ENCODE peak calls at places on chromosomes 11 and 22, in six cellular contexts. One of them, this sample, is unnamed.

GRCh38 chr11:31414338-31414737 is 44.7 kb downstream of the DNAJC24 start:
- DNase-seq in renal cortical epithelial cell: no peak
- DNase-seq in tibial nerve: no peak
- DNase-seq in NCI-H1417: peak
- DNase-seq in stimulated activated CD4-positive, alpha-beta T cell treated with anti-CD3 and anti-CD28 coated beads, Interleukin-12 subunit alpha, Interleukin-12 subunit beta, amount 100 ng/mL, for 48 hours: no peak
- DNase-seq in non-pigmented ciliary epithelial cell: no peak
- DNase-seq in this sample: no peak

GRCh38 chr11:11263238-11264030 is 89.6 kb downstream of the CSNK2A3 start:
- DNase-seq in stimulated activated CD4-positive, alpha-beta T cell treated with anti-CD3 and anti-CD28 coated beads, Interleukin-12 subunit alpha, Interleukin-12 subunit beta, amount 100 ng/mL, for 48 hours: no peak
- DNase-seq in tibial nerve: no peak
- DNase-seq in non-pigmented ciliary epithelial cell: no peak
- DNase-seq in NCI-H1417: peak
- DNase-seq in renal cortical epithelial cell: peak
- DNase-seq in this sample: peak

GRCh38 chr11:45333506-45333971 is 47.4 kb upstream of the SYT13 start:
- DNase-seq in tibial nerve: no peak
- DNase-seq in non-pigmented ciliary epithelial cell: peak
- DNase-seq in stimulated activated CD4-positive, alpha-beta T cell treated with anti-CD3 and anti-CD28 coated beads, Interleukin-12 subunit alpha, Interleukin-12 subunit beta, amount 100 ng/mL, for 48 hours: no peak
- DNase-seq in NCI-H1417: peak
- DNase-seq in renal cortical epithelial cell: peak
- DNase-seq in this sample: peak

GRCh38 chr11:35682230-35683195 is 19.9 kb downstream of the TRIM44 start:
- DNase-seq in renal cortical epithelial cell: peak
- DNase-seq in NCI-H1417: peak
- DNase-seq in non-pigmented ciliary epithelial cell: no peak
- DNase-seq in tibial nerve: no peak
- DNase-seq in stimulated activated CD4-positive, alpha-beta T cell treated with anti-CD3 and anti-CD28 coated beads, Interleukin-12 subunit alpha, Interleukin-12 subunit beta, amount 100 ng/mL, for 48 hours: no peak
- DNase-seq in this sample: no peak

GRCh38 chr11:39365809-39366436 is 2093.5 kb downstream of the LRRC4C start:
- DNase-seq in tibial nerve: no peak
- DNase-seq in non-pigmented ciliary epithelial cell: peak
- DNase-seq in renal cortical epithelial cell: peak
- DNase-seq in stimulated activated CD4-positive, alpha-beta T cell treated with anti-CD3 and anti-CD28 coated beads, Interleukin-12 subunit alpha, Interleukin-12 subunit beta, amount 100 ng/mL, for 48 hours: no peak
- DNase-seq in NCI-H1417: peak
- DNase-seq in this sample: peak

GRCh38 chr11:73114835-73115220 is 27.3 kb downstream of the FCHSD2 start:
- DNase-seq in renal cortical epithelial cell: no peak
- DNase-seq in tibial nerve: no peak
- DNase-seq in non-pigmented ciliary epithelial cell: no peak
- DNase-seq in NCI-H1417: no peak
- DNase-seq in stimulated activated CD4-positive, alpha-beta T cell treated with anti-CD3 and anti-CD28 coated beads, Interleukin-12 subunit alpha, Interleukin-12 subunit beta, amount 100 ng/mL, for 48 hours: no peak
- DNase-seq in this sample: no peak

GRCh38 chr22:32413715-32414114 is 1.7 kb upstream of the RTCB start:
- DNase-seq in stimulated activated CD4-positive, alpha-beta T cell treated with anti-CD3 and anti-CD28 coated beads, Interleukin-12 subunit alpha, Interleukin-12 subunit beta, amount 100 ng/mL, for 48 hours: no peak
- DNase-seq in renal cortical epithelial cell: peak
- DNase-seq in tibial nerve: no peak
- DNase-seq in non-pigmented ciliary epithelial cell: no peak
- DNase-seq in NCI-H1417: peak
- DNase-seq in this sample: no peak

GRCh38 chr11:77547863-77548551 is 41.7 kb upstream of the AQP11 start:
- DNase-seq in NCI-H1417: peak
- DNase-seq in stimulated activated CD4-positive, alpha-beta T cell treated with anti-CD3 and anti-CD28 coated beads, Interleukin-12 subunit alpha, Interleukin-12 subunit beta, amount 100 ng/mL, for 48 hours: no peak
- DNase-seq in renal cortical epithelial cell: peak
- DNase-seq in non-pigmented ciliary epithelial cell: peak
- DNase-seq in tibial nerve: peak
- DNase-seq in this sample: peak

GRCh38 chr11:128135451-128135850 is 451.9 kb downstream of the ETS1 start:
- DNase-seq in non-pigmented ciliary epithelial cell: no peak
- DNase-seq in renal cortical epithelial cell: peak
- DNase-seq in tibial nerve: no peak
- DNase-seq in NCI-H1417: no peak
- DNase-seq in stimulated activated CD4-positive, alpha-beta T cell treated with anti-CD3 and anti-CD28 coated beads, Interleukin-12 subunit alpha, Interleukin-12 subunit beta, amount 100 ng/mL, for 48 hours: no peak
- DNase-seq in this sample: no peak

GRCh38 chr11:77080643-77081210 is 14.0 kb downstream of the CAPN5 start:
- DNase-seq in NCI-H1417: no peak
- DNase-seq in non-pigmented ciliary epithelial cell: no peak
- DNase-seq in tibial nerve: no peak
- DNase-seq in stimulated activated CD4-positive, alpha-beta T cell treated with anti-CD3 and anti-CD28 coated beads, Interleukin-12 subunit alpha, Interleukin-12 subunit beta, amount 100 ng/mL, for 48 hours: no peak
- DNase-seq in renal cortical epithelial cell: no peak
- DNase-seq in this sample: no peak

GRCh38 chr11:66497206-66497605 is 13.2 kb upstream of the BBS1 start:
- DNase-seq in renal cortical epithelial cell: no peak
- DNase-seq in NCI-H1417: no peak
- DNase-seq in non-pigmented ciliary epithelial cell: no peak
- DNase-seq in tibial nerve: no peak
- DNase-seq in stimulated activated CD4-positive, alpha-beta T cell treated with anti-CD3 and anti-CD28 coated beads, Interleukin-12 subunit alpha, Interleukin-12 subunit beta, amount 100 ng/mL, for 48 hours: no peak
- DNase-seq in this sample: no peak

GRCh38 chr11:131875611-131876010 is 505.2 kb downstream of the NTM start:
- DNase-seq in NCI-H1417: no peak
- DNase-seq in non-pigmented ciliary epithelial cell: no peak
- DNase-seq in tibial nerve: no peak
- DNase-seq in renal cortical epithelial cell: no peak
- DNase-seq in stimulated activated CD4-positive, alpha-beta T cell treated with anti-CD3 and anti-CD28 coated beads, Interleukin-12 subunit alpha, Interleukin-12 subunit beta, amount 100 ng/mL, for 48 hours: no peak
- DNase-seq in this sample: no peak

GRCh38 chr11:61577383-61578118 is 3.3 kb downstream of the SYT7 start:
- DNase-seq in stimulated activated CD4-positive, alpha-beta T cell treated with anti-CD3 and anti-CD28 coated beads, Interleukin-12 subunit alpha, Interleukin-12 subunit beta, amount 100 ng/mL, for 48 hours: no peak
- DNase-seq in non-pigmented ciliary epithelial cell: no peak
- DNase-seq in tibial nerve: no peak
- DNase-seq in NCI-H1417: peak
- DNase-seq in renal cortical epithelial cell: no peak
- DNase-seq in this sample: no peak

GRCh38 chr11:2101171-2101675 is 38.0 kb downstream of the IGF2 start:
- DNase-seq in non-pigmented ciliary epithelial cell: no peak
- DNase-seq in renal cortical epithelial cell: no peak
- DNase-seq in tibial nerve: no peak
- DNase-seq in NCI-H1417: no peak
- DNase-seq in stimulated activated CD4-positive, alpha-beta T cell treated with anti-CD3 and anti-CD28 coated beads, Interleukin-12 subunit alpha, Interleukin-12 subunit beta, amount 100 ng/mL, for 48 hours: no peak
- DNase-seq in this sample: no peak

GRCh38 chr11:56066980-56067379 is 26.1 kb upstream of the OR8I2 start:
- DNase-seq in NCI-H1417: no peak
- DNase-seq in tibial nerve: no peak
- DNase-seq in stimulated activated CD4-positive, alpha-beta T cell treated with anti-CD3 and anti-CD28 coated beads, Interleukin-12 subunit alpha, Interleukin-12 subunit beta, amount 100 ng/mL, for 48 hours: no peak
- DNase-seq in renal cortical epithelial cell: no peak
- DNase-seq in non-pigmented ciliary epithelial cell: no peak
- DNase-seq in this sample: no peak

This sample was measured in T1000.